ENCODE peak calls at places on chromosomes 11 and 22, in four cellular contexts. D is kidney, B is A549, F is astrocyte of the cerebellum. S is an unnamed sample.

GRCh38 chr11:134024420-134025085 is 44.3 kb upstream of the JAM3 start:
- DNase-seq in F (no peak), B (no peak), D (no peak), S (no peak)

GRCh38 chr11:66315921-66316811 is 678 bp downstream of the CD248 start:
- DNase-seq in D (peak; percentile 78), B (no peak), F (no peak), S (no peak)

GRCh38 chr11:44708523-44709280 is 18.1 kb upstream of the TSPAN18 start:
- DNase-seq in B (no peak), F (no peak), D (peak; percentile 7), S (no peak)

GRCh38 chr22:30234786-30235470 is 11.6 kb downstream of the LIF start:
- DNase-seq in F (peak; percentile 93), D (no peak), B (no peak), S (no peak)

GRCh38 chr11:28110839-28111235 is 2.6 kb downstream of the METTL15 start:
- DNase-seq in B (no peak), F (no peak), D (no peak), S (no peak)

GRCh38 chr11:132312161-132312560 is 941.7 kb downstream of the NTM start:
- DNase-seq in D (no peak), B (no peak), F (peak; percentile 68), S (peak; percentile 20)

GRCh38 chr11:12448131-12448939 is 71.0 kb downstream of the PARVA start:
- DNase-seq in F (no peak), B (no peak), D (no peak), S (no peak)

GRCh38 chr11:118056806-118057205 is 20.1 kb upstream of the TMPRSS4 start:
- DNase-seq in D (no peak), B (no peak), F (no peak), S (no peak)

GRCh38 chr22:46638601-46639431 is 18.6 kb downstream of the GRAMD4 start:
- DNase-seq in D (no peak), F (no peak), B (no peak), S (no peak)

GRCh38 chr22:29314074-29314473 is 1.4 kb downstream of the RASL10A start:
- DNase-seq in B (no peak), F (no peak), D (peak; percentile 51), S (no peak)

GRCh38 chr22:37747715-37748100 is 50.9 kb downstream of the TRIOBP start:
- DNase-seq in F (no peak), D (no peak), B (no peak), S (no peak)

GRCh38 chr22:37747090-37747714 is 50.4 kb downstream of the TRIOBP start:
- DNase-seq in D (no peak), B (peak; percentile 55), F (no peak), S (peak; percentile 14)

GRCh38 chr22:37745548-37746365 is 48.9 kb downstream of the TRIOBP start:
- DNase-seq in F (peak; percentile 49), D (peak; percentile 97), B (peak; percentile 82), S (peak; percentile 94)

GRCh38 chr22:37744589-37744988 is 47.7 kb downstream of the TRIOBP start:
- DNase-seq in F (no peak), B (no peak), D (no peak), S (no peak)

DNA sequence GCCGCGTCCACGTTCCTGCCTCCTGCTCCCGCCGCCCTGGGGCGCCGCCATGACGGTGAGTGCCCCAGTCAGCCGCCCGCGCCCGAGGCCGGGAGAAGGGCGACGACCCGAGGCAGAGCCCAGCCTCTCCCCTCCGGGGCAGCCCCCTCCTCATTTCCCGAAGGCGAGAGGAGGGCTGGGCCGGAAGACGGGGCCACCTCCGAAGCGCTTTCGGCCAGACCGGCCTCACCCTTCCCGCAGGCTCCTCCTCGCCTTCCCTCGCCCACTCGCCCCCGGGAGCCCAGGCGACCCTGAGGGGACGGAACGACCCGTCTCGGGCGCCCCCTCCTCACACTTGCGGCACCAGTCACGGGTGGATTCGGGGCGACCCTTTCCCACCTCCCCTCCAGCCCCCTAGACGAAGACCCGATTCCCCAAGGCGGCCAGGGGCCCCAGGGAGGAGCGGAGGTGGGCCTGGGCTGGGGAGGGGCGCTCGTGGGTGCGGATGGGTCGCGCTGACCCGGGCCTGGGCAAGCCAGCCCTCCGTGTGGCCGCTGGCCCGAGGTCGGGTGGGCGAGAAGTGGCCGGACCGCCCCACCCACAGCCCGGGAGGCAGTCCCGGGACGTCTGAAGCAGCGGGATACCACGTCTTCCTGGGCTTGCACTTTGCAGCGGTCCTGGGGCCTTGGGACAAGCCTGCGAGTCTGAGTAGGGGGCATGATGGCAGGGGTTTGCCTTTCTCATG is 49.7 kb downstream of the TRIOBP start:
- DNase-seq in B (no peak), F (no peak), D (no peak), S (peak; percentile 13)
- TF ChIP-seq CTCF in B (no peak), F (no peak), D (no peak), S (no peak)

DNA sequence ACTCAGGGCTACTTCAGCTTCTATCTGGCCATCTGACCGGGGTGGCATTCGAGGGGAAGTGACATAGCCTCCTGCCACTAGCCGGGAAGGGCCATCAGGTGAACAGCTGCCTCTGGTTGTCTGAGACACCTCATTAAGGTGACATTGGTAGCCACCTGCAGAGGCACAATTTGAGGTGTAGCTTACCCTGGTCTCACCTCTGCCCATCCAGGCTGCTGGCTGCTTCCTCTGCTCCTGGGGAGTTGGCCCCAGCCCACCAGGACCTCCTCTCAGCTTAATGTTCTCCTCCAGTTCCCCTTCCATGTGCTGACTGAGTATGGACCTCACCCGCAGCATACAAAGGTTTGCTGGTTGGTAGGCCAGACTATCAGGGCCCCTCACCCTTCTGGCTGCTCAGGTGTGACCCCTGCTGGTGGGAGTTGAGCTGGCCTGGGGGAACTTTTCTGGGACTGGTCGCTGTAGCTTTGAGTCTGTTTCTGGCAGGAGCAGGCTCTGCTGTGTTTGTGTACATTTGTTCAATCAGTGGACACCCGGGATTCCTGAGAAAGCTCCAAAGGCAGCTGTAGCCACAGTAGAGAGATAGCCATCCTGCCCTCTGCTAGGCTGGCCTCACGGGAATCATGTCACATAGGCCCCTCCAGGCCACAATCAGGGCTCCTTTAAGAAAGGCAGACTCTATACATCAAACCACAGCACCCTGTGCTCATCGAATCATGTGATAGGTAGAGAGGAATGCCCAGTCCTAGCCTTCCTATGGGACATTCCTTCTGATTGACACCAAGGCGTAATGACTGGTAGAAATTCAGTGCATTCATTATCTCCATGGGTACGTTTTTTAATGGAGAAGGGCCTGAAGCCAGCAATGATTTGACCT is 295.1 kb upstream of the PLET1 start:
- DNase-seq in B (peak; percentile 12), D (no peak), F (no peak), S (peak; percentile 51)
- H3K4me3 ChIP-seq in B (no peak overlapping the region), D (no peak overlapping the region), F (no peak overlapping the region), S (no peak overlapping the region)

GRCh38 chr11:73758451-73758850 is 2.4 kb downstream of the RAB6A start:
- DNase-seq in D (no peak), F (no peak), B (no peak), S (no peak)

GRCh38 chr11:73760066-73760679 is 701 bp downstream of the RAB6A start:
- DNase-seq in D (peak; percentile 87), F (no peak), B (peak; percentile 48), S (peak; percentile 29)

GRCh38 chr11:73761403-73761945 is 600 bp upstream of the RAB6A start:
- DNase-seq in F (no peak), D (no peak), B (no peak), S (no peak)

GRCh38 chr11:73760680-73761402 is at the start of gene RAB6A:
- DNase-seq in F (peak; percentile 99), D (peak; percentile 100), B (peak; percentile 99), S (peak; percentile 100)

DNA sequence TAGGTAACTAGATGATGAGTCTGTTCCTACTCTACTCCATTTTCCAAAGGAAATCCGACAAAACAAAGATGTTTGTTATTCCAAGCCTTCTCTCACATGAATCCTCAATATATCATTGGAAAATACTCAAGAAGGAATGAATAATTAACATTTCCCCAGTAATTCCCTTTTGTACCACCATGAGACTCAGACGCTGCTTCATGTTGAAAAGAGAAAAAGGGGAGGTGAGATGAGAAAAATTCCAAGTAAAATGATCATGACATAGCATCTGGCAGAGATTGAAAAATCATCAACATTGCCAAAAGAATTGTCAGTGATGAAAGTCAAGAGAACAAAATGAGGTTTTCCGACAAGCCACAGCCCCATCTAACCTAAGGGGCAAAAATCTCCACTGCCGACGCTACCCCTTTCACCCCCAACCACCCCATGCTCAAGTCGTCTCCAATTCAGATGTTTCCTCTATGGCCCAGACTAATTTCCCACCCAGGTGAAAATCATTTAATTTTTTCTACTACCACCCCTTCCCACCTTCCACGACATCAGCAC is 1.3 kb downstream of the RAB6A start:
- DNase-seq in B (peak; percentile 26), F (peak; percentile 18), D (no peak), S (peak; percentile 3)
- TF ChIP-seq CTCF in B (peak; percentile 4), F (peak; percentile 32), D (no peak), S (no peak)

GRCh38 chr22:37266581-37267127 is 15.7 kb upstream of the CYTH4 start:
- DNase-seq in D (no peak), F (no peak), B (no peak), S (no peak)

GRCh38 chr22:37263966-37264887 is 18.1 kb upstream of the CYTH4 start:
- DNase-seq in D (no peak), F (no peak), B (peak; percentile 19), S (no peak)

GRCh38 chr22:37269930-37270678 is 12.2 kb upstream of the CYTH4 start:
- DNase-seq in D (no peak), F (no peak), B (no peak), S (no peak)

GRCh38 chr22:37267661-37268413 is 14.5 kb upstream of the CYTH4 start:
- DNase-seq in B (no peak), F (no peak), D (no peak), S (peak; percentile 49)

GRCh38 chr22:37267128-37267587 is 15.2 kb upstream of the CYTH4 start:
- DNase-seq in B (no peak), D (no peak), F (no peak), S (peak; percentile 72)
- H3K4me3 ChIP-seq in B (peak overlapping the region; percentile 41), D (peak overlapping the region; percentile 33), F (peak overlapping the region; percentile 29), S (peak overlapping the region; percentile 87)

GRCh38 chr11:69708731-69709401 is 5.0 kb upstream of the FGF19 start:
- DNase-seq in B (no peak), F (no peak), D (no peak), S (no peak)
- TF ChIP-seq CTCF in B (no peak), F (no peak), D (no peak), S (no peak)

GRCh38 chr11:9719949-9720646 is 56.2 kb downstream of the SWAP70 start:
- DNase-seq in F (no peak), B (no peak), D (no peak), S (peak; percentile 37)
- H3K4me3 ChIP-seq in F (no peak overlapping the region), B (no peak overlapping the region), D (no peak overlapping the region), S (no peak overlapping the region)

GRCh38 chr11:57303280-57303989 is 21.3 kb downstream of the TNKS1BP1 start:
- DNase-seq in B (no peak), D (no peak), F (no peak), S (no peak)

GRCh38 chr11:57306156-57306876 is 18.4 kb downstream of the TNKS1BP1 start:
- DNase-seq in D (no peak), B (no peak), F (no peak), S (no peak)

GRCh38 chr11:57306941-57307598 is 17.7 kb downstream of the TNKS1BP1 start:
- DNase-seq in B (no peak), F (no peak), D (no peak), S (no peak)

GRCh38 chr11:57303990-57304579 is 20.7 kb downstream of the TNKS1BP1 start:
- DNase-seq in F (no peak), D (no peak), B (no peak), S (no peak)

DNA sequence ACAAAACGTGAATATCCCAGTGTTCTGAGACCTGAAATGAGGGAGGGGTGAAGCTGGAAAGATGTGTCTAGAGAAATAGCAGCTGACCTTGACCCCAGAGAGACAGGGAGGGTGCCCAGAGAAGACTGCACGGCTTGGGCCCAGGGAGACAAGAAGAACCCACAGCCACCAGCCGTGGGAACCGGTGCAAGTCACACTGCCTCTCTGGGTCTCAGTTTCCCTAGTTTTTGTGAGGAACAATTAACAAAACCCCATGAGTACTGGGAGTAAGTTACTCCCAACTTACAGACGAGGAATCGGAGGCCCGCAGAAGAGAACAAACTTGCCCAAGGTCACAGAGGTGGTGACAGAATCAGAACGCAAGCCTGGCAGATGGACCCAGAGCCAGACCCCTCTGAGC is 19.2 kb downstream of the TNKS1BP1 start:
- DNase-seq in F (no peak), B (no peak), D (no peak), S (no peak)
- TF ChIP-seq CTCF in F (no peak), B (no peak), D (no peak), S (no peak)

S was measured in GM12865.